ENCODE peak calls at places on chromosomes 12 and 14, in ten cellular contexts. G is heart left ventricle, R is adrenal gland, W is IMR-90, N is pancreas, M is DND-41, F is left ventricle myocardium inferior, L is A549, A is neural progenitor cell, B is Peyer's patch. Q is an unnamed sample. For H3K4me1 and H3K9me3, the result is how much of the 10 kb centered on the place peaks cover.

GRCh38 chr12:68376901-68377300 is 44.7 kb upstream of the MDM1 start:
- DNase-seq in N (no peak), A (no peak), L (no peak), F (no peak), B (no peak), M (no peak), G (no peak), W (no peak), R (no peak), Q (no peak)

GRCh38 chr12:89492883-89493282 is 31.7 kb downstream of the GALNT4 start:
- DNase-seq in W (no peak), N (no peak), L (no peak), F (no peak), G (no peak), M (no peak), R (no peak), B (no peak), A (no peak), Q (no peak)

GRCh38 chr14:51544901-51545300 is 106.8 kb upstream of the FRMD6 start:
- DNase-seq in N (no peak), L (no peak), A (no peak), M (no peak), W (no peak), F (no peak), B (no peak), G (no peak), R (no peak), Q (no peak)

GRCh38 chr12:40158592-40159111 is 52.8 kb upstream of the SLC2A13 start:
- DNase-seq in A (no peak), F (no peak), G (no peak), R (peak), M (no peak), W (no peak), L (no peak), B (no peak), N (no peak), Q (no peak)

GRCh38 chr12:1918875-1919236 is 404 bp upstream of the CACNA2D4 start:
- DNase-seq in M (no peak), L (no peak), W (no peak), A (no peak), G (no peak), B (no peak), N (no peak), R (no peak), F (no peak), Q (peak)

GRCh38 chr12:45638386-45638785 is 91.1 kb upstream of the ARID2 start:
- DNase-seq in R (no peak), G (no peak), W (no peak), N (no peak), B (no peak), F (no peak), M (no peak), A (no peak), L (no peak), Q (no peak)

GRCh38 chr12:64608901-64609542 is 1.3 kb upstream of the RASSF3 start:
- DNase-seq in B (peak), R (peak), G (no peak), M (no peak), W (peak), L (peak), F (no peak), A (peak), N (no peak), Q (no peak)

GRCh38 chr12:59040651-59041050 is 120.3 kb upstream of the LRIG3 start:
- DNase-seq in B (no peak), W (peak), F (no peak), M (no peak), N (no peak), A (peak), R (no peak), L (peak), G (no peak), Q (no peak)

GRCh38 chr14:61247935-61248334 is 33.2 kb downstream of the TMEM30B start:
- DNase-seq in W (peak), N (no peak), L (no peak), G (no peak), A (no peak), R (no peak), B (no peak), M (no peak), F (no peak), Q (no peak)

DNA sequence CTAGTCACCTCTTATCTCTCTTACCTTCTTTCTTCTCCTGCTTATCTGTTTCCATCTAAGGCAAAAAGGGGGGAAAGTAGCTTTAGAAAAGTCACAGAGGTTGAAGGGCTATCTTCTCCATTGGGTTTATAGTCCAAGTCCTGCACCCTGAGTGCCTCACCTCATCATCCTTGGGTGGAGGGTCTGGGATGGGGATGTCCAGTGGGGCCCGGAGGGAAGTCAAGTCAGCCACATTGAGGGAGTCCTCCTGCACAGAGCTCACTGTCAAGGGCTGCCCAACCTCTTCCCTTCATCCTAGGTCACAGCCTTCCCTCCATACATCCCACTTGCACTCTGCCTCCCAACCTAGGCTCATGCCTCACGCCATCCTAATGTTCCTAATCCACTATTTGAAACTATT is 1.2 kb downstream of the PSME2 start:
- DNase-seq in B (no peak), F (no peak), L (no peak), M (no peak), A (no peak), G (peak), N (no peak), R (no peak), W (no peak), Q (no peak)
- H3K4me3 ChIP-seq in B (peak), F (peak), L (peak), M (peak), A (no peak), G (no peak), N (no peak), R (no peak), W (no peak), Q (peak)

GRCh38 chr12:108724054-108724889 is 7.0 kb downstream of the CORO1C start:
- DNase-seq in R (peak), N (no peak), W (peak), A (no peak), L (peak), M (peak), F (no peak), B (no peak), G (no peak), Q (no peak)
- H3K4me1 ChIP-seq in R (under half), N (under half), W (under half), A (under half), L (half or more), M (under half), F (half or more), B (under half), G (half or more), Q (half or more)

GRCh38 chr14:31965735-31966598 is 111.1 kb upstream of the ARHGAP5 start:
- DNase-seq in W (peak), L (peak), M (no peak), G (no peak), N (no peak), F (no peak), A (no peak), R (peak), B (no peak), Q (no peak)

GRCh38 chr14:31962920-31963319 is 114.2 kb upstream of the ARHGAP5 start:
- DNase-seq in W (no peak), G (no peak), A (peak), N (no peak), L (no peak), B (no peak), M (no peak), R (no peak), F (no peak), Q (no peak)

GRCh38 chr14:31964979-31965734 is 111.9 kb upstream of the ARHGAP5 start:
- DNase-seq in G (no peak), R (peak), A (no peak), L (no peak), W (no peak), B (no peak), N (no peak), F (no peak), M (no peak), Q (no peak)

GRCh38 chr14:31966896-31967668 is 110.0 kb upstream of the ARHGAP5 start:
- DNase-seq in A (no peak), L (no peak), W (no peak), B (no peak), G (no peak), N (no peak), F (no peak), R (peak), M (no peak), Q (no peak)

DNA sequence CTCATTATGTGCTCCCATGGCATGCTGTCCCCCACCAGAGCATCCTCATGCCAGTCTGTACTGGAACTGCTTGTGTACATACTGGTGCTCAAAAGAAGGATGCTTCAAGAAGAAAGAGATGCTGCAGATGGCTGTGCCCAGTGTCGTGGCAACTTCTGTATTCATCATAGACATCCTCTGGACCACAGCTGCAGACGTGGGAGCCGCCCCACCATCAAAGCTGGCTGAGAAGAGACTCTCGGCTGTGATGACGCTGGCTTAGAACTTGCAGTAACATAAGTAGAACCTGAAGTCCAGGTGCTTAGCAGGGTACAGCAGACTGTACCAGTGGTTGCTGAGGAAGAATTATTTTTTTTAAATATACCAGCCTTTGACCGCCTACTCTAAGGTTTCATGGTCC is 112.6 kb upstream of the ARHGAP5 start:
- DNase-seq in F (no peak), R (no peak), A (no peak), L (no peak), G (no peak), W (no peak), N (no peak), M (no peak), B (no peak), Q (no peak)
- H3K9me3 ChIP-seq in F (under half), R (under half), A (under half), L (under half), G (under half), W (under half), N (under half), M (under half), B (under half), Q (under half)

GRCh38 chr14:64966976-64967375 is 5.2 kb downstream of the RAB15 start:
- DNase-seq in N (no peak), B (no peak), L (no peak), R (no peak), W (no peak), A (no peak), F (no peak), M (no peak), G (no peak), Q (peak)
- H3K4me3 ChIP-seq in N (no peak), B (no peak), L (no peak), R (no peak), W (no peak), A (no peak), F (no peak), M (no peak), G (no peak), Q (no peak)

GRCh38 chr14:92654206-92654901 is 94.1 kb downstream of the LGMN start:
- DNase-seq in M (no peak), B (no peak), F (no peak), L (no peak), R (no peak), N (no peak), A (no peak), G (no peak), W (no peak), Q (no peak)
- H3K4me1 ChIP-seq in M (under half), B (under half), F (under half), L (under half), R (under half), N (under half), A (under half), G (under half), W (under half), Q (half or more)

GRCh38 chr14:25908707-25909106 is 689.1 kb downstream of the NOVA1 start:
- DNase-seq in B (no peak), L (no peak), F (no peak), W (no peak), G (no peak), A (no peak), R (no peak), M (no peak), N (no peak), Q (no peak)

GRCh38 chr14:25909361-25909760 is 688.5 kb downstream of the NOVA1 start:
- DNase-seq in L (no peak), F (no peak), N (no peak), M (no peak), B (no peak), A (no peak), W (no peak), G (no peak), R (no peak), Q (no peak)

DNA sequence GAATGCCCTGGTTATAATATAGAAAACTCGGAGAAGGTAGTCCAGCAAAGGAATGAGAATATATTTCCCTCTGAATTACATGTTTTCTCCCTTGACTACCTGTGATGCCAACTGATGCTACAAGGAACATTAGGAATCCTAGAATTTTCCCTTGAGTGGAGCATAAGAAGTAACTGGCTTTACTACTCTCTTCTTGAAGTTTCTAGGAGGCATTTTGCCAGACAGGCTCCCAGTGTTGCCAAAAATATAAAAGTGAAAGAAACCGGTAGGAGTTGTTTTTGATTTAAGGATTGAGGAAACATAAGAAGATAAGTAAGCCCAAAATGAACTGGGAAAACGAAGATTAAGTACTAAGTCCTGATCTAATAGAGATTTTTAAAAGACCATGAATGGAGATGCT is 693.4 kb downstream of the NOVA1 start:
- DNase-seq in R (no peak), W (no peak), A (no peak), M (no peak), L (no peak), G (no peak), B (no peak), F (no peak), N (no peak), Q (no peak)
- H3K9me3 ChIP-seq in R (under half), W (under half), A (under half), M (under half), L (under half), G (under half), B (under half), F (under half), N (under half), Q (under half)

DNA sequence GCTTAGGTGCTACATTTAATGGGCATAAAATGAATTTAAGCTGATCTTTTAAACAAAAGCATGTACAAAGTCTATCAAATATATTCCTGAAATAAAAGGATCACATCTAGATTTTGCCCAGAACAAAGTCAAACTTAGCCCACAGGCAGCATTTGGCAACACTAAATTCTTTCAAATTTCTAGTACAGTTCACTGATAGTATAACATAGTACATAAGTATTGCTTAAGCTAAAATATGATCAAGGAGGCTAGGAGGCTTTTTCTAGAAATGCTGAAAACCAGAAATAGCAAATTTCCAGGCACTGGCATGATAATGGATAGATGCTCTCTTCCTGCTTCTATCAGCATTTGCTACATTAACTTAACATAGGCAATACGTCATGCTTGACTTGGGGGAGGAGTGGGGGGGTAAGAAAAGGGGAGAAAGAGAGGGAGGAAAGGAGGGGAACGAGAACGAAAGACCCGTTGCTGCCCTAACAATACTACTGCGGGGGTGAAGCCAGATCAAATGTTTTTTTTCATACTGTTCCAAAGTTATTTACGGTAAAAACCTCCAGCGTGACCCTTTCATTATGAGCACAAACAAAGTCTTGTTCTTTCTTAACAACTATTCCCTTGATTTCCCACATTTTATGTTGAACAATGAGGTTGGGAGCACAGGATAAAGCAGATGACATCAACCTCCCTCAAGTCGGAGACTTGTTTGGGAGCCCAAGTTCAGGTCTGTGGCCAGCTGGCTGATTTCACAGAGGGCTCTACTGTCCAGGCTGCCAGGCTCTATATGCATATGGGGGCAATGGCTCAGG is 10.6 kb downstream of the TMED10 start:
- DNase-seq in L (no peak), G (no peak), M (no peak), W (no peak), F (no peak), R (no peak), B (no peak), A (no peak), N (peak), Q (no peak)
- H3K4me3 ChIP-seq in L (no peak), G (no peak), M (no peak), W (no peak), F (no peak), R (no peak), B (no peak), A (no peak), N (no peak), Q (no peak)

GRCh38 chr14:99579077-99579836 is 24.8 kb downstream of the CCDC85C start:
- DNase-seq in R (no peak), A (no peak), B (no peak), W (no peak), M (no peak), F (no peak), G (no peak), L (peak), N (peak), Q (peak)

GRCh38 chr14:99576304-99576703 is 27.7 kb downstream of the CCDC85C start:
- DNase-seq in M (no peak), N (peak), G (no peak), A (no peak), L (peak), F (no peak), W (no peak), R (no peak), B (no peak), Q (no peak)

GRCh38 chr14:99579903-99580570 is 24.0 kb downstream of the CCDC85C start:
- DNase-seq in F (no peak), B (no peak), M (no peak), A (peak), G (no peak), L (peak), W (peak), N (no peak), R (no peak), Q (peak)

GRCh38 chr14:99576761-99577705 is 27.0 kb downstream of the CCDC85C start:
- DNase-seq in G (no peak), F (no peak), W (no peak), N (no peak), A (no peak), B (no peak), R (no peak), L (no peak), M (no peak), Q (no peak)

DNA sequence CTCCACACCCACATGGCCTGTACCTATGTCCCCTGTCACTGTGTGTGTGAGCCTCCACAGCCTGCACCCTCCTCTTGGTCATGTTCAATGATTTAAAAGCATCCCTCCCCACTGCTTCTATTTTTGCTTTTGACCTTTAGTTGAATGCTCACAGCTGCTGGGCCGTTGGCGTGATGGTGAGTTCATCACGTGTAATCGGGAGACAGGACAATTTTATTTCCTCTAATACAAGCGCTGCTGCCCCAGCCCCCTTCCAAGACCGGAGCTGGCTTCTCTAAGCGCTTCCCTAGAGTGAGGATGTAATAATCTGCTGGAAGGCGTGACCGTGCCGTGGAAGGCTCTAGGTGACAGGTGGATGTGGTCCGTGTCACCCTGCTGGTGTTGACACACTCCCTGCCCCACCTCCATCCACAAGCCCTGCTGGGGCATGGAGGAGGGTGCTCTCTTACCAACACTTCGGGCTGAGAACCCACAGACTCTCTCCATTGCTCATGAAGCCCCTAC is 25.4 kb downstream of the CCDC85C start:
- DNase-seq in M (no peak), A (no peak), L (peak), W (no peak), G (no peak), N (no peak), R (peak), F (peak), B (no peak), Q (no peak)
- H3K4me1 ChIP-seq in M (under half), A (half or more), L (half or more), W (half or more), G (half or more), N (half or more), R (half or more), F (half or more), B (under half), Q (half or more)

GRCh38 chr12:130133851-130134562 is 28.3 kb upstream of the FZD10 start:
- DNase-seq in G (peak), A (no peak), R (no peak), L (no peak), B (no peak), F (no peak), W (no peak), N (no peak), M (peak), Q (no peak)

GRCh38 chr12:130131817-130132216 is 30.4 kb upstream of the FZD10 start:
- DNase-seq in R (no peak), A (no peak), B (no peak), N (no peak), L (no peak), G (no peak), W (no peak), M (no peak), F (no peak), Q (no peak)

GRCh38 chr12:130132831-130133635 is 29.2 kb upstream of the FZD10 start:
- DNase-seq in A (no peak), M (peak), F (no peak), G (peak), R (no peak), L (no peak), N (no peak), W (no peak), B (no peak), Q (no peak)

GRCh38 chr12:130136536-130136935 is 25.7 kb upstream of the FZD10 start:
- DNase-seq in N (no peak), G (peak), R (no peak), A (no peak), M (no peak), W (no peak), F (no peak), B (no peak), L (no peak), Q (no peak)

GRCh38 chr12:130134563-130134915 is 27.7 kb upstream of the FZD10 start:
- DNase-seq in B (no peak), N (no peak), L (no peak), F (no peak), G (peak), W (no peak), M (no peak), R (no peak), A (no peak), Q (no peak)
- H3K9me3 ChIP-seq in B (under half), N (under half), L (under half), F (under half), G (under half), W (half or more), M (under half), R (under half), A (under half), Q (under half)

Q was measured in lower lobe of right lung.